ENCODE peak calls at places on chromosomes 13 and 19, in seven cellular contexts. O, G, Y, I, B, A and U are unnamed samples.
A peak's percentile ranks its signal among the peaks of the same experiment; 100 is the strongest.

GRCh38 chr13:111005364-111005763 is 90.5 kb upstream of the ANKRD10 start:
- DNase-seq in A (peak; percentile 25), I (no peak), Y (no peak), B (peak; percentile 72), O (peak; percentile 12), G (no peak), U (peak; percentile 19)

GRCh38 chr19:38904463-38905185 is 4.9 kb downstream of the NFKBIB start:
- DNase-seq in A (no peak), G (no peak), Y (no peak), B (no peak), O (no peak), I (no peak), U (no peak)

GRCh38 chr19:58351996-58352755 is 1.1 kb downstream of the A1BG start:
- DNase-seq in A (no peak), I (no peak), B (no peak), Y (no peak), O (no peak), G (no peak), U (no peak)

GRCh38 chr19:58228584-58229254 is at the start of gene ZNF544:
- DNase-seq in A (peak; percentile 76), O (peak; percentile 64), B (peak; percentile 57), G (peak; percentile 73), I (peak; percentile 9), Y (no peak), U (peak; percentile 19)

GRCh38 chr13:33312150-33312908 is 26.8 kb upstream of the STARD13 start:
- DNase-seq in B (peak; percentile 4), O (peak; percentile 79), G (no peak), I (no peak), Y (no peak), A (peak; percentile 47), U (peak; percentile 8)

GRCh38 chr19:37346091-37346490 is 24.8 kb upstream of the ZNF527 start:
- DNase-seq in Y (no peak), G (no peak), O (no peak), A (no peak), B (no peak), I (no peak), U (no peak)

GRCh38 chr13:74134777-74135305 is 637 bp upstream of the KLF12 start:
- DNase-seq in G (no peak), I (peak; percentile 20), Y (peak; percentile 49), A (no peak), O (peak; percentile 25), B (peak; percentile 33), U (no peak)

GRCh38 chr19:43780706-43781525 is at the start of gene KCNN4:
- DNase-seq in B (peak; percentile 68), I (no peak), Y (peak; percentile 42), G (no peak), A (peak; percentile 74), O (peak; percentile 81), U (no peak)

GRCh38 chr19:5585461-5586299 is 17.9 kb upstream of the TINCR start:
- DNase-seq in G (no peak), I (no peak), B (peak; percentile 16), A (peak; percentile 31), O (peak; percentile 51), Y (no peak), U (no peak)

GRCh38 chr19:5054551-5055456 is 85.9 kb downstream of the KDM4B start:
- DNase-seq in I (no peak), B (no peak), Y (no peak), O (no peak), A (no peak), G (no peak), U (no peak)

GRCh38 chr19:19256072-19256969 is 16.8 kb downstream of the TM6SF2 start:
- DNase-seq in I (no peak), O (no peak), Y (no peak), G (no peak), A (no peak), B (no peak), U (no peak)

GRCh38 chr19:16204005-16204294 is 6.2 kb downstream of the AP1M1 start:
- DNase-seq in O (no peak), A (no peak), I (no peak), B (no peak), Y (no peak), G (no peak), U (no peak)

GRCh38 chr19:37981785-37982475 is 74.9 kb downstream of the SIPA1L3 start:
- DNase-seq in G (no peak), O (no peak), B (no peak), I (no peak), Y (no peak), A (no peak), U (no peak)

GRCh38 chr13:110363009-110363408 is 55.9 kb downstream of the COL4A2 start:
- DNase-seq in G (no peak), A (no peak), I (no peak), B (peak; percentile 84), O (no peak), Y (no peak), U (no peak)

GRCh38 chr19:16903347-16903746 is 14.5 kb downstream of the F2RL3 start:
- DNase-seq in O (no peak), B (no peak), I (no peak), Y (no peak), G (no peak), A (no peak), U (no peak)

GRCh38 chr19:38655148-38655824 is 7.8 kb downstream of the ACTN4 start:
- DNase-seq in B (no peak), O (peak; percentile 52), A (no peak), G (no peak), Y (no peak), I (no peak), U (no peak)

GRCh38 chr13:23918208-23918607 is 20.9 kb upstream of the C1QTNF9B start:
- DNase-seq in B (no peak), A (peak; percentile 50), O (peak; percentile 37), Y (no peak), G (no peak), I (no peak), U (no peak)

GRCh38 chr19:42285988-42286348 is 16.0 kb upstream of the PRR19 start:
- DNase-seq in B (no peak), Y (no peak), I (no peak), A (no peak), G (no peak), O (no peak), U (no peak)

GRCh38 chr19:55585658-55586339 is 5.2 kb upstream of the ZNF579 start:
- DNase-seq in I (no peak), A (peak; percentile 87), G (no peak), B (peak; percentile 71), Y (no peak), O (no peak), U (peak; percentile 24)

GRCh38 chr19:47765522-47766358 is 12.8 kb upstream of the SELENOW start:
- DNase-seq in Y (no peak), O (peak; percentile 44), I (peak; percentile 16), B (no peak), G (no peak), A (peak; percentile 50), U (peak; percentile 19)

GRCh38 chr13:93794197-93794885 is 567.7 kb downstream of the GPC6 start:
- DNase-seq in Y (no peak), I (no peak), G (no peak), O (no peak), B (no peak), A (no peak), U (no peak)

GRCh38 chr19:17294051-17294891 is 9.0 kb downstream of the ABHD8 start:
- DNase-seq in G (no peak), B (no peak), Y (peak; percentile 46), A (peak; percentile 18), I (no peak), O (no peak), U (no peak)

GRCh38 chr13:113999618-113999910 is 25.7 kb upstream of the C13orf46 start:
- DNase-seq in A (no peak), G (no peak), O (no peak), I (no peak), B (no peak), Y (no peak), U (no peak)

GRCh38 chr19:3589949-3590348 is 4.7 kb downstream of the GIPC3 start:
- DNase-seq in Y (no peak), A (no peak), G (no peak), O (no peak), I (no peak), B (no peak), U (no peak)

GRCh38 chr13:41411536-41411935 is 45.8 kb upstream of the RGCC start:
- DNase-seq in Y (no peak), A (peak; percentile 70), O (peak; percentile 50), G (no peak), I (peak; percentile 34), B (peak; percentile 62), U (peak; percentile 61)

GRCh38 chr19:55082023-55082851 is 6.6 kb downstream of the EPS8L1 start:
- DNase-seq in Y (no peak), G (no peak), B (peak; percentile 57), I (no peak), A (peak; percentile 70), O (no peak), U (no peak)

GRCh38 chr13:113741101-113741731 is 17.8 kb upstream of the TMEM255B start:
- DNase-seq in G (no peak), O (no peak), B (no peak), A (no peak), I (no peak), Y (no peak), U (no peak)

GRCh38 chr19:29129148-29129547 is 83.8 kb downstream of the UQCRFS1 start:
- DNase-seq in I (no peak), Y (no peak), A (no peak), O (no peak), B (no peak), G (no peak), U (no peak)

GRCh38 chr19:29268103-29268502 is 55.2 kb upstream of the UQCRFS1 start:
- DNase-seq in A (no peak), Y (no peak), G (no peak), I (no peak), O (no peak), B (no peak), U (no peak)

GRCh38 chr19:14019100-14019499 is 8.8 kb upstream of the RLN3 start:
- DNase-seq in A (no peak), O (no peak), B (no peak), G (no peak), I (no peak), Y (no peak), U (no peak)

GRCh38 chr13:114101831-114102520 is 30.4 kb downstream of the RASA3 start:
- DNase-seq in Y (no peak), I (no peak), B (no peak), O (no peak), G (no peak), A (no peak), U (no peak)

GRCh38 chr19:39731685-39732084 is 6.1 kb downstream of the CLC start:
- DNase-seq in O (no peak), G (no peak), I (no peak), Y (no peak), A (no peak), B (no peak), U (no peak)

GRCh38 chr13:19596960-19597361 is 35.6 kb upstream of the TPTE2 start:
- DNase-seq in I (no peak), A (peak; percentile 71), Y (no peak), O (peak; percentile 63), B (no peak), G (no peak), U (no peak)